ENCODE peak calls at places on chromosomes 13 and 19, in five cellular contexts. U is stomach, P is tibial nerve, E is sigmoid colon, D is transverse colon. Z is an unnamed sample.

GRCh38 chr19:17553256-17553655 is 2.2 kb upstream of the COLGALT1 start:
- DNase-seq in P (peak), D (peak), U (no peak), E (peak), Z (no peak)

GRCh38 chr19:41552558-41552957 is 23.4 kb upstream of the CEACAM21 start:
- DNase-seq in P (no peak), U (no peak), D (peak), E (no peak), Z (no peak)

GRCh38 chr19:44925114-44925891 is 10.9 kb downstream of the APOC1 start:
- DNase-seq in U (peak), D (peak), E (peak), P (peak), Z (no peak)

GRCh38 chr19:13121551-13122274 is 3.6 kb downstream of the NACC1 start:
- DNase-seq in P (no peak), U (no peak), E (no peak), D (no peak), Z (no peak)

GRCh38 chr19:13668964-13669363 is 95.4 kb upstream of the MRI1 start:
- DNase-seq in P (no peak), E (no peak), D (no peak), U (no peak), Z (no peak)

GRCh38 chr19:10295305-10295846 is 5.6 kb downstream of the ICAM5 start:
- DNase-seq in U (peak), P (no peak), D (peak), E (no peak), Z (peak)

GRCh38 chr13:42354246-42355117 is 82.5 kb downstream of the AKAP11 start:
- DNase-seq in P (no peak), D (no peak), E (no peak), U (no peak), Z (no peak)

GRCh38 chr13:110154370-110155031 is 152.5 kb downstream of the COL4A1 start:
- DNase-seq in E (no peak), D (no peak), U (no peak), P (no peak), Z (no peak)

GRCh38 chr13:28718538-28719226 is at the start of gene SLC46A3:
- DNase-seq in E (peak), P (peak), D (peak), U (peak), Z (peak)

GRCh38 chr19:20365146-20365545 is 198.1 kb downstream of the ZNF486 start:
- DNase-seq in U (no peak), P (no peak), D (no peak), E (no peak), Z (no peak)

GRCh38 chr13:59843040-59843439 is 320.7 kb downstream of the DIAPH3 start:
- DNase-seq in P (no peak), E (no peak), U (no peak), D (no peak), Z (no peak)

GRCh38 chr13:36163809-36164308 is 32.7 kb upstream of the DCLK1 start:
- DNase-seq in D (peak), E (peak), U (peak), P (peak), Z (no peak)

GRCh38 chr13:72463561-72463960 is 263.9 kb downstream of the MZT1 start:
- DNase-seq in D (peak), P (no peak), E (peak), U (no peak), Z (no peak)

GRCh38 chr19:48970923-48971395 is 5.8 kb downstream of the FTL start:
- DNase-seq in U (peak), P (peak), E (peak), D (peak), Z (peak)

GRCh38 chr13:77143325-77143907 is 116.5 kb upstream of the FBXL3 start:
- DNase-seq in E (no peak), P (no peak), D (no peak), U (no peak), Z (peak)

GRCh38 chr19:16071072-16071691 is 5.1 kb upstream of the TPM4 start:
- DNase-seq in D (peak), U (no peak), E (no peak), P (no peak), Z (no peak)

GRCh38 chr13:114015608-114016295 is 41.9 kb upstream of the C13orf46 start:
- DNase-seq in D (peak), E (no peak), U (peak), P (peak), Z (no peak)

GRCh38 chr13:47159853-47160550 is 263.1 kb upstream of the HTR2A start:
- DNase-seq in D (no peak), P (no peak), E (no peak), U (no peak), Z (no peak)

GRCh38 chr19:30222428-30222873 is 149.7 kb upstream of the ZNF536 start:
- DNase-seq in U (no peak), E (no peak), D (no peak), P (no peak), Z (peak)

GRCh38 chr13:114128624-114129522 is 3.5 kb downstream of the RASA3 start:
- DNase-seq in E (peak), U (peak), P (peak), D (peak), Z (no peak)

GRCh38 chr19:10812902-10813404 is 23.1 kb downstream of the TMED1 start:
- DNase-seq in E (peak), P (no peak), U (peak), D (peak), Z (peak)

GRCh38 chr19:54335979-54336892 is 2.7 kb downstream of the LILRA4 start:
- DNase-seq in E (no peak), D (no peak), P (no peak), U (no peak), Z (no peak)

GRCh38 chr19:12792048-12792852 is 964 bp downstream of the JUNB start:
- DNase-seq in E (peak), D (peak), P (no peak), U (peak), Z (no peak)

GRCh38 chr13:51849145-51850101 is 4.4 kb upstream of the TMEM272 start:
- DNase-seq in P (no peak), U (no peak), D (no peak), E (no peak), Z (peak)

GRCh38 chr19:6402834-6403608 is 10.1 kb upstream of the GTF2F1 start:
- DNase-seq in D (peak), U (no peak), E (peak), P (no peak), Z (no peak)

GRCh38 chr19:17005000-17005399 is 21.6 kb downstream of the CPAMD8 start:
- DNase-seq in D (no peak), P (no peak), U (no peak), E (no peak), Z (no peak)

GRCh38 chr19:10603873-10604459 is 16.9 kb upstream of the AP1M2 start:
- DNase-seq in P (no peak), U (peak), E (no peak), D (peak), Z (no peak)

GRCh38 chr13:30308548-30308947 is 1.2 kb upstream of the KATNAL1 start:
- DNase-seq in D (no peak), P (no peak), E (no peak), U (no peak), Z (peak)

GRCh38 chr19:2129022-2129421 is 22.3 kb downstream of the AP3D1 start:
- DNase-seq in E (no peak), U (no peak), P (no peak), D (no peak), Z (no peak)

GRCh38 chr19:42175952-42176648 is 41.4 kb downstream of the DEDD2 start:
- DNase-seq in P (no peak), E (no peak), D (no peak), U (no peak), Z (peak)

DNA sequence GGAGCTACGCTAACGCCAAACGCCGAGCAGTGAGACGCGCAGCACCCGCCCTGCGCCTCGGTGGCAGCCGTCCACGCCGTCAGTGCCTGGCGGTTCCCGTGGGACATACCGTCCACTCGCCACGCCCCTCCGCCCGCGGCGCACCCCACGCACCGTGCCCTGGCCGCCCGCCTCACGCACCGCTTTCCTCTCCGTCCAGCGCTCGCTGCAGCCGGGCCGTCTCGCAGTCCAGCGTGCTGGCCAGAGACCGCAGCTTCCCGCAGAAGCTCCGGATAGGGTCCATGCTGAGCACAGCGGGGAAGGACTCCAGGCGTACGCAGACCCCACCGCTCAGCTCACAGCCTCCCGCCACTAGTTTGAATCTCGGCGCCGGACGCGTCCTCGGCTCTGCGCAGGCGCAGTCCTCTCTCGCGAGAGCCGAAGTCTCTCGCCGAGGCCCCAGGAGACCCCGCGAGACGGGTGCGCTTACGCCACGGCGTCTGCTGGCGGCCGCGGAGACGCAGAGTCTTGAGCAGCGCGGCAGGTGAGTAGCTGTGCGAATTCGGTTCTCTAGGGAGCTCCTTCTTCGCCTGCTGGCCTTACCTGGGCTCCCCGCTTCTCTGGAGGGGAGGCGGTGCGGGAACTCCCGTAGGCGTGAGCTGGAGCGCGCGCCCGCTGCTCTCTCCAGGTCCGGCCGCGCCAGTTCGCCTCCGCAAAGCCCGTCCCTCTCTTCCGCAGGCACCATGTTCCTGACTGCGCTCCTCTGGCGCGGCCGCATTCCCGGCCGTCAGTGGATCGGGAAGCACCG is at the start of the genes MRPL57 and SKA3:
- DNase-seq in D (peak), E (peak), P (peak), U (peak), Z (peak)
- TF ChIP-seq EP300 in D (no peak), E (no peak), P (peak), U (no peak), Z (no peak)

DNA sequence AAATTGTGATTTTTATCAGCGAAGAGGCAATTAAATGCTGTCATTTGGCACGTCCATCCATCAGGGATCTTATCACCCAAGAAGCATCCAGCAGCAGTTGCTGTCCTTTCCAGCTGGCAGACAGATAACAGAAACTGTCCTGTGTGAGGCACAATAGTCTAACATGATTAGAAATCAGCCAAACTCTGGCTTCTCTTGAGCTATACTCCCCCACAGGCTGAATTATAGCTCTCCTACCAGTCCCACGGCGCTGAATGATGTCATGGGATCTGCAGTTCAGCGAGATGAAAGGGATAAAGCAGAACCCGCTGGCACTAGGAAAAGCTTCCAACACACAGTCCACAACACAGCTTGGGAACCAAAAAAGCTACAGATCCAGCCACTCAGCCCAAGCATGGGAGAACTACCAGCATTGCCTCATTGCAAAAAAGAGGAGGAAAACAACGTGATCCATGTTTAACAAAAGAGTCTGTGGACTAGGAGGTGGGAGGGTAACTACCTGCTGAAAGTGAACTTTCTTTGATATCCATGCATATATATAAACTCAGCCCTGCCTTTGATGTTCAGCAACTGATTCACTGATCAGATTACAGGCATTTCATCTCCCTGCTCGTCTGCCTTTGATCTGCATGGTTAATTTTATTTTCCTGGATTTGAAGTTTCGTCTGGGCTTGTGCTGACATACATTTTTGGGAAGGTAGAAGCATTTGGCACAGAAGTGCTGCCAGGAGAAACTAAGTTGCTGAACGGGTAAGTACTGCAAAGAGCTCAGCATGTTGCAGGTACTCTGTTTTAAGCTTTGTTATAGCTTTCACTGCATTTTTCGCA is at the start of gene TNFRSF19:
- DNase-seq in E (no peak), D (no peak), P (peak), U (no peak), Z (no peak)
- TF ChIP-seq EP300 in E (no peak), D (no peak), P (peak), U (no peak), Z (no peak)

DNA sequence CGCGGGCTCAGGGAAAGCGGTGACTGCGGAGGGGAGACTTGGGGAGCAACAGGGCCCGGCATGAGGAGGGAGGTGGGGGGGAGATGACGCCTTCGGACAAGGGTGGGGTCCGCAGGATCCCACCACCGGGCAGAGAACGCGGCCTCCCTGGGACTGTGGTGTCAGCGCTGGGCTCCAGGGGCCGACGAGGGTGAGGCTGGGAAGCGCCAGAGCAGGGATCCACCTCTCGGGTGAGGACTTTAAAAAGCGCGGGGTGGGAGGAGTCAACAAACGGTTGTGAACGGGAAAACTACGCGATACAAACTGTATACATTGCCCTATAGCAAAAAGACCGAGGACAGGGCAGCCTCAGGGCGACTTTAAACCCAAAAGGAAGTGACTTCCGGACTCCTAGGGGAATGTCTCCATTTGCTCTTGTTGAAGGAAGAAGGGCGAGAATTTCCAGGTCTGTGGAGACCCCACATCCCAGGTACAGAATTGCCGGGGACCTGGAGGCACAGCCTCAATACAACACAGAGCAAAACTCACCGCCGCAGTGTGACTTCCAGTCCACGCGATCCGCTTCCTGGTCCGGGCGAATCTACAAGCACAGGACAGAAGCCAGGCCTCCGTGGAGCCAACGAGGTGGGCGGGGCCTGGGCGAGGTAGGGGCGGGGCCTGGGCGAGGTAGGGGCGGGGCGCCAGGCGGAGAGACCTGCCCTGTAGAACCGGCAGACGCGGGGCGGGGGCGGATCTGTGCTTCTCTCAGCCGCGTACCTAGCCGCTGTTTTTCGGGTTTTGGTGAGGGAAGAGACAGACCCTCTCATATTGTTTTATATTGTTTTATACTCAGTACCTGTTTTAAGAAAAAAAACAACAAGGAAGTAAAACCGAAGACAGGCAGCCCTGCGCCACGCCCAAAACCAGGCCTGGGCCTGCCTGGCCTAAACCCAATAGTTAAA is at the start of gene ZNF888:
- DNase-seq in E (peak), D (peak), P (peak), U (peak), Z (no peak)
- TF ChIP-seq EP300 in E (no peak), D (no peak), P (peak), U (no peak), Z (no peak)

DNA sequence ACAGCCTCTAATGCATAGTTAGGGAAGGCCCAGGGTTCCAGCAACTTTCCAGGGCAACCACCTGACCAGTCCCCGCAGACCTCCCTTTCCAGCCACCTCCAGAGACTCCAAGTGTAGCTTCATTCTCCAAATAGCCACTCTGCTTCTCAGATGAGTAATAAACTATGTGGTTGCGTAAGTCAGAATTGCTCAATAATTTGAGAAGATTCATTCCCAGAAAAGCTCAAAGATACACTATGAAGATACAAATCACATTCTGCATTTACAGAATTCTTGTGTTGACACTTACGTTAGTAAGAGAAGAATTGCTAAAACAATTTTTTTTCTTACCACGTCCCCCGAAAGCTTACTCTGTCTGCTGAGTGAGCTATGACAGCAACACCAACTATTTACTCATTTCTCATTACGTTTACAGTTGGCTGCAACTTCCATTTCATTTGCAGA is 8.2 kb upstream of the LATS2 start:
- DNase-seq in E (peak), U (no peak), P (no peak), D (no peak), Z (peak)
- TF ChIP-seq EP300 in E (peak), U (no peak), P (peak), D (peak), Z (peak)